ENCODE peak calls at places on chromosomes 16 and 17, in seven cellular contexts. One of them, this sample, is unnamed.

GRCh38 chr16:87657621-87658192 is 55.4 kb downstream of the JPH3 start:
- DNase-seq in tibial nerve: no peak
- DNase-seq in CD14-positive monocyte: no peak
- DNase-seq in PC-3: peak
- DNase-seq in H9: peak
- DNase-seq in stomach: no peak
- DNase-seq in BJ: no peak
- DNase-seq in this sample: peak

GRCh38 chr17:5703736-5704135 is 119.4 kb upstream of the NLRP1 start:
- DNase-seq in tibial nerve: no peak
- DNase-seq in CD14-positive monocyte: no peak
- DNase-seq in PC-3: no peak
- DNase-seq in H9: peak
- DNase-seq in stomach: no peak
- DNase-seq in BJ: no peak
- DNase-seq in this sample: no peak

GRCh38 chr16:67116388-67117311 is 6.9 kb downstream of the PHAF1 start:
- DNase-seq in tibial nerve: no peak
- DNase-seq in CD14-positive monocyte: peak
- DNase-seq in PC-3: no peak
- DNase-seq in H9: no peak
- DNase-seq in stomach: no peak
- DNase-seq in BJ: no peak
- DNase-seq in this sample: no peak

GRCh38 chr17:50765454-50766221 is 1.7 kb downstream of the ANKRD40CL start:
- DNase-seq in tibial nerve: no peak
- DNase-seq in CD14-positive monocyte: peak
- DNase-seq in PC-3: no peak
- DNase-seq in H9: no peak
- DNase-seq in stomach: no peak
- DNase-seq in BJ: no peak
- DNase-seq in this sample: no peak

GRCh38 chr16:66886346-66886745 is 6.0 kb downstream of the PDP2 start:
- DNase-seq in tibial nerve: no peak
- DNase-seq in CD14-positive monocyte: no peak
- DNase-seq in PC-3: no peak
- DNase-seq in H9: no peak
- DNase-seq in stomach: no peak
- DNase-seq in BJ: no peak
- DNase-seq in this sample: no peak

GRCh38 chr17:41737680-41738023 is 3.2 kb upstream of the HAP1 start:
- DNase-seq in tibial nerve: no peak
- DNase-seq in CD14-positive monocyte: no peak
- DNase-seq in PC-3: no peak
- DNase-seq in H9: no peak
- DNase-seq in stomach: no peak
- DNase-seq in BJ: no peak
- DNase-seq in this sample: no peak

GRCh38 chr17:4710693-4711634 is 532 bp downstream of the ARRB2 start:
- DNase-seq in tibial nerve: no peak
- DNase-seq in CD14-positive monocyte: peak
- DNase-seq in PC-3: no peak
- DNase-seq in H9: no peak
- DNase-seq in stomach: peak
- DNase-seq in BJ: no peak
- DNase-seq in this sample: no peak

GRCh38 chr17:27612160-27612767 is 18.7 kb upstream of the LGALS9 start:
- DNase-seq in tibial nerve: no peak
- DNase-seq in CD14-positive monocyte: no peak
- DNase-seq in PC-3: no peak
- DNase-seq in H9: no peak
- DNase-seq in stomach: no peak
- DNase-seq in BJ: no peak
- DNase-seq in this sample: peak

GRCh38 chr16:84826558-84826941 is 6.8 kb downstream of the CRISPLD2 start:
- DNase-seq in tibial nerve: no peak
- DNase-seq in CD14-positive monocyte: no peak
- DNase-seq in PC-3: no peak
- DNase-seq in H9: no peak
- DNase-seq in stomach: peak
- DNase-seq in BJ: no peak
- DNase-seq in this sample: peak

GRCh38 chr17:77631307-77631706 is 327.2 kb upstream of the TNRC6C start:
- DNase-seq in tibial nerve: no peak
- DNase-seq in CD14-positive monocyte: no peak
- DNase-seq in PC-3: no peak
- DNase-seq in H9: no peak
- DNase-seq in stomach: no peak
- DNase-seq in BJ: no peak
- DNase-seq in this sample: no peak

GRCh38 chr17:18041776-18042175 is 2.6 kb downstream of the GID4 start:
- DNase-seq in tibial nerve: no peak
- DNase-seq in CD14-positive monocyte: no peak
- DNase-seq in PC-3: peak
- DNase-seq in H9: no peak
- DNase-seq in stomach: no peak
- DNase-seq in BJ: peak
- DNase-seq in this sample: peak

GRCh38 chr17:73285603-73285908 is 23.9 kb upstream of the CPSF4L start:
- DNase-seq in tibial nerve: no peak
- DNase-seq in CD14-positive monocyte: no peak
- DNase-seq in PC-3: no peak
- DNase-seq in H9: no peak
- DNase-seq in stomach: no peak
- DNase-seq in BJ: no peak
- DNase-seq in this sample: no peak

GRCh38 chr17:28738680-28739384 is 5.0 kb upstream of the TRAF4 start:
- DNase-seq in tibial nerve: no peak
- DNase-seq in CD14-positive monocyte: no peak
- DNase-seq in PC-3: no peak
- DNase-seq in H9: no peak
- DNase-seq in stomach: no peak
- DNase-seq in BJ: no peak
- DNase-seq in this sample: no peak

GRCh38 chr17:61814485-61814884 is 48.8 kb downstream of the BRIP1 start:
- DNase-seq in tibial nerve: no peak
- DNase-seq in CD14-positive monocyte: no peak
- DNase-seq in PC-3: no peak
- DNase-seq in H9: no peak
- DNase-seq in stomach: no peak
- DNase-seq in BJ: no peak
- DNase-seq in this sample: no peak

GRCh38 chr16:907819-908218 is 63.0 kb downstream of the LMF1 start:
- DNase-seq in tibial nerve: no peak
- DNase-seq in CD14-positive monocyte: no peak
- DNase-seq in PC-3: no peak
- DNase-seq in H9: no peak
- DNase-seq in stomach: no peak
- DNase-seq in BJ: no peak
- DNase-seq in this sample: no peak

GRCh38 chr17:30517786-30518185 is 40.6 kb downstream of the GOSR1 start:
- DNase-seq in tibial nerve: no peak
- DNase-seq in CD14-positive monocyte: no peak
- DNase-seq in PC-3: no peak
- DNase-seq in H9: no peak
- DNase-seq in stomach: no peak
- DNase-seq in BJ: no peak
- DNase-seq in this sample: no peak

GRCh38 chr17:32266389-32267269 is 997 bp downstream of the RHBDL3 start:
- DNase-seq in tibial nerve: no peak
- DNase-seq in CD14-positive monocyte: no peak
- DNase-seq in PC-3: no peak
- DNase-seq in H9: peak
- DNase-seq in stomach: no peak
- DNase-seq in BJ: no peak
- DNase-seq in this sample: no peak

GRCh38 chr16:23055481-23055880 is 93.8 kb downstream of the USP31 start:
- DNase-seq in tibial nerve: no peak
- DNase-seq in CD14-positive monocyte: no peak
- DNase-seq in PC-3: no peak
- DNase-seq in H9: no peak
- DNase-seq in stomach: no peak
- DNase-seq in BJ: no peak
- DNase-seq in this sample: no peak

GRCh38 chr17:38464251-38464722 is 36.0 kb downstream of the ARHGAP23 start:
- DNase-seq in tibial nerve: peak
- DNase-seq in CD14-positive monocyte: no peak
- DNase-seq in PC-3: no peak
- DNase-seq in H9: no peak
- DNase-seq in stomach: peak
- DNase-seq in BJ: no peak
- DNase-seq in this sample: no peak

GRCh38 chr16:75559002-75559401 is 3.0 kb upstream of the TMEM231 start:
- DNase-seq in tibial nerve: no peak
- DNase-seq in CD14-positive monocyte: no peak
- DNase-seq in PC-3: peak
- DNase-seq in H9: no peak
- DNase-seq in stomach: no peak
- DNase-seq in BJ: no peak
- DNase-seq in this sample: no peak

GRCh38 chr16:75552951-75553350 is 3.1 kb downstream of the TMEM231 start:
- DNase-seq in tibial nerve: no peak
- DNase-seq in CD14-positive monocyte: no peak
- DNase-seq in PC-3: no peak
- DNase-seq in H9: no peak
- DNase-seq in stomach: no peak
- DNase-seq in BJ: no peak
- DNase-seq in this sample: no peak

GRCh38 chr16:75559564-75560372 is 3.7 kb upstream of the TMEM231 start:
- DNase-seq in tibial nerve: no peak
- DNase-seq in CD14-positive monocyte: no peak
- DNase-seq in PC-3: no peak
- DNase-seq in H9: peak
- DNase-seq in stomach: no peak
- DNase-seq in BJ: no peak
- DNase-seq in this sample: peak

GRCh38 chr16:75555213-75555706 is 792 bp downstream of the TMEM231 start:
- DNase-seq in tibial nerve: peak
- DNase-seq in CD14-positive monocyte: no peak
- DNase-seq in PC-3: peak
- DNase-seq in H9: peak
- DNase-seq in stomach: peak
- DNase-seq in BJ: peak
- DNase-seq in this sample: peak

GRCh38 chr16:75555707-75556512 is at the start of gene TMEM231:
- DNase-seq in tibial nerve: peak
- DNase-seq in CD14-positive monocyte: peak
- DNase-seq in PC-3: peak
- DNase-seq in H9: peak
- DNase-seq in stomach: peak
- DNase-seq in BJ: peak
- DNase-seq in this sample: peak
- TF ChIP-seq CTCF in tibial nerve: no peak
- TF ChIP-seq CTCF in CD14-positive monocyte: no peak
- TF ChIP-seq CTCF in PC-3: no peak
- TF ChIP-seq CTCF in H9: no peak
- TF ChIP-seq CTCF in stomach: no peak
- TF ChIP-seq CTCF in BJ: no peak
- TF ChIP-seq CTCF in this sample: no peak

DNA sequence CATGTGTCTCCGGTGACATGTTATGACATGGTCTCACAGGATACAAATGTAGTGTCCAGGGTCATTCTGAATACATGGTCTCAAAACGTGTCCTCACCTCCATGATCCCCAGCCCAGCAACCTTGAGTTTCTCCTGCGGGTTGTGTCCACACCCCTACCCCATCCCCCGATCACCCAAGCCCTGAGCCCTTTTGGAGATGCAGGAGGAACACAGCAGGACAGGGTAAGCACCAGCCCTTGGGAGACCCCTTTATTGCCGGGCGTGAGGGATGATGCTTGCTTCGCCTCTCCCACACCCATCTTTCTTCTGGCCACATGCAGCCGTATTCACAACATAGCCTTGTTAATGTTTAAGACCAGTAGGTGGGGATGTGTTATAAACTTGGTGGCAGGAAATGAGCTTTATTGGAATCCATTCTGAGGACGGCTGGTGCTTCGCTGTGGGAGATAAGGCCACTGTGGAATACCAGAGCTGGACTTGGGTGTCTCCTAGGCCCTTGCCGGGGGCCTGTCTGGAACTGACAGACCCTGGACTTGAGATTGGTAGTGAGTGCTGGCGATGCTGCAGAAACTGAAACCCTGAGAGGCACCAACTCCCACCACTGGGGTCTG is 5.5 kb downstream of the TMEM132E start:
- DNase-seq in tibial nerve: no peak
- DNase-seq in CD14-positive monocyte: no peak
- DNase-seq in PC-3: peak
- DNase-seq in H9: no peak
- DNase-seq in stomach: no peak
- DNase-seq in BJ: no peak
- DNase-seq in this sample: peak
- TF ChIP-seq CTCF in tibial nerve: no peak
- TF ChIP-seq CTCF in CD14-positive monocyte: no peak
- TF ChIP-seq CTCF in PC-3: peak
- TF ChIP-seq CTCF in H9: peak
- TF ChIP-seq CTCF in stomach: no peak
- TF ChIP-seq CTCF in BJ: no peak
- TF ChIP-seq CTCF in this sample: peak

DNA sequence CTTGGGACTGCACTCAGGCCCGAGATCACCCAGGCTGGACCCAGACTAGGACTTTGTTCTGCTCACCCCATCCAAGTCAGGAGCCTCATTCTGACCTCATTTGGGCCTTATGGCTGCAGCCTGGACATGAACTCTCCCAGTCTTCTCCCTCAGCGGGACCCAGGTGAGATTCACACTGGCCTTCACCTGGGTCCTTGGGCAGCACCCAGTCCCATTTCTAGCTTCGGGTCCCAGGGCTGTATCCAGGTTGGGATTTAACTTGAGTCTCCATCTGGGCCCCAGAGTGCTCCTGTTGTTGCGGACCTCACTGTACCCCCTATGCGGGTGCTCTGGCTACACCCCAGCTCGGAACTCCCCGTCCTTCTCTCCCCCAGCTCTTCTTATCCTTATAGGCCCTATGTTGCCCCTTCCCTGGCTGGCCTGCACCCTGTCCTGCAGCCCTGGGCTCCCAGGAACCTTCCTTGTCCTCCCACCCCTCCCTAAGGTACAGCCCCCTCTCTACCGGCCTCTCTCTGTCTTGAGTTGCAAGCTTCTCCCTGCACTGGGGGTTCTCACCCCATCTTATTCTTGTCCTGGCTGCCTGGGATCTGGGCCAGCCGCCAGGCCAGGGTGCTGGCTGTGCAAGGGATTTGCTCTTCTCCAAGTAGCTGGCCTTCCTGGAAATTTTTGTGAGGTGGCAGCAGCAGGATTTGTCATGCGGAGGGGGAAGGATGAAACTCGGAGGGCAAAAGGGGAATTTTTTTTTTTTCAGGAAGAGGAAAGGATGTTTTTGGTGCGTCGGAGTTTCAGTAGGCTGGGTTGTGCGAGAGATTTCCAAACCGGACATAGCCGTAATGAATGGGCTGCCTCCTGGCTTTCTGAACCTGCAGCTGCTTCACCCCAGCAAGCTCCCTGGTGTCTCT is 904 bp downstream of the MAP2K3 start:
- DNase-seq in tibial nerve: no peak
- DNase-seq in CD14-positive monocyte: no peak
- DNase-seq in PC-3: peak
- DNase-seq in H9: no peak
- DNase-seq in stomach: peak
- DNase-seq in BJ: no peak
- DNase-seq in this sample: peak
- TF ChIP-seq CTCF in tibial nerve: no peak
- TF ChIP-seq CTCF in CD14-positive monocyte: no peak
- TF ChIP-seq CTCF in PC-3: no peak
- TF ChIP-seq CTCF in H9: no peak
- TF ChIP-seq CTCF in stomach: no peak
- TF ChIP-seq CTCF in BJ: no peak
- TF ChIP-seq CTCF in this sample: peak

GRCh38 chr16:14024300-14024699 is 46.8 kb upstream of the MRTFB start:
- DNase-seq in tibial nerve: no peak
- DNase-seq in CD14-positive monocyte: no peak
- DNase-seq in PC-3: peak
- DNase-seq in H9: no peak
- DNase-seq in stomach: no peak
- DNase-seq in BJ: no peak
- DNase-seq in this sample: peak
- TF ChIP-seq CTCF in tibial nerve: no peak
- TF ChIP-seq CTCF in CD14-positive monocyte: no peak
- TF ChIP-seq CTCF in PC-3: no peak
- TF ChIP-seq CTCF in H9: no peak
- TF ChIP-seq CTCF in stomach: no peak
- TF ChIP-seq CTCF in BJ: no peak
- TF ChIP-seq CTCF in this sample: peak